ENCODE peak calls at places on chromosome 17, in five cellular contexts. F, Q, S, C and W are unnamed samples.

GRCh38 chr17:64309710-64310109 is 46.6 kb upstream of the TEX2 start:
- DNase-seq in S (no peak), F (no peak), Q (no peak), C (no peak), W (no peak)

GRCh38 chr17:43615330-43615729 is 46.4 kb downstream of the MEOX1 start:
- DNase-seq in C (no peak), S (no peak), Q (no peak), F (no peak), W (no peak)

GRCh38 chr17:33152793-33153192 is 140.3 kb downstream of the ASIC2 start:
- DNase-seq in S (no peak), C (no peak), Q (no peak), F (no peak), W (no peak)

GRCh38 chr17:36949461-36949927 is 740 bp downstream of the AATF start:
- DNase-seq in Q (peak), C (no peak), S (no peak), F (no peak), W (no peak)

GRCh38 chr17:61325382-61326073 is 74.1 kb upstream of the TBX2 start:
- DNase-seq in F (no peak), C (no peak), S (no peak), Q (peak), W (no peak)

GRCh38 chr17:67113481-67113880 is 69.1 kb downstream of the CACNG1 start:
- DNase-seq in C (no peak), Q (no peak), F (no peak), S (no peak), W (no peak)

GRCh38 chr17:12097326-12097725 is 76.6 kb downstream of the MAP2K4 start:
- DNase-seq in Q (no peak), F (no peak), C (no peak), S (no peak), W (no peak)

GRCh38 chr17:63925615-63926014 is 6.5 kb downstream of the CD79B start:
- DNase-seq in F (peak), S (no peak), Q (no peak), C (peak), W (no peak)

GRCh38 chr17:72560303-72561247 is 439.8 kb downstream of the SOX9 start:
- DNase-seq in S (peak), C (peak), Q (peak), F (no peak), W (no peak)

GRCh38 chr17:72884066-72884465 is 208.4 kb downstream of the SLC39A11 start:
- DNase-seq in C (no peak), F (no peak), S (no peak), Q (no peak), W (no peak)

GRCh38 chr17:5544115-5544514 is 40.2 kb downstream of the NLRP1 start:
- DNase-seq in C (no peak), S (no peak), F (no peak), Q (no peak), W (no peak)

GRCh38 chr17:40605301-40605700 is 40.0 kb upstream of the CCR7 start:
- DNase-seq in F (no peak), C (no peak), S (peak), Q (no peak), W (no peak)